ENCODE peak calls at places on chromosomes 16 and 17, in four cellular contexts. B is upper lobe of right lung, Z is germinal center, I is dermis microvascular lymphatic vessel endothelial cell. P is an unnamed sample.

GRCh38 chr17:61517843-61518606 is 65.8 kb downstream of the TBX4 start:
- DNase-seq in B (no peak), Z (no peak), I (no peak), P (no peak)

GRCh38 chr16:57191056-57191536 is 5.0 kb downstream of the RSPRY1 start:
- DNase-seq in B (no peak), Z (no peak), I (no peak), P (no peak)

GRCh38 chr17:7293131-7293557 is 1.3 kb downstream of the YBX2 start:
- DNase-seq in B (no peak), Z (no peak), I (no peak), P (no peak)

GRCh38 chr17:28937044-28937729 is 14.1 kb downstream of the PHF12 start:
- DNase-seq in B (no peak), Z (no peak), I (no peak), P (no peak)

GRCh38 chr16:75758215-75758614 is 31.9 kb upstream of the CPHXL start:
- DNase-seq in B (no peak), Z (no peak), I (no peak), P (no peak)

GRCh38 chr17:76524598-76525512 is 12.7 kb downstream of the CYGB start:
- DNase-seq in B (no peak), Z (no peak), I (no peak), P (no peak)

GRCh38 chr17:21246698-21247097 is 6.5 kb downstream of the NATD1 start:
- DNase-seq in B (no peak), Z (no peak), I (no peak), P (no peak)

GRCh38 chr17:58352843-58353719 is 1.1 kb upstream of the SUPT4H1 start:
- DNase-seq in B (peak), Z (peak), I (peak), P (no peak)

GRCh38 chr16:21650517-21650916 is 1.9 kb downstream of the IGSF6 start:
- DNase-seq in B (no peak), Z (no peak), I (no peak), P (no peak)

GRCh38 chr17:72387487-72387886 is 266.7 kb downstream of the SOX9 start:
- DNase-seq in B (no peak), Z (no peak), I (no peak), P (no peak)

GRCh38 chr16:13907431-13907830 is 12.5 kb upstream of the ERCC4 start:
- DNase-seq in B (no peak), Z (no peak), I (no peak), P (no peak)

GRCh38 chr16:28301154-28301553 is 8.8 kb downstream of the SBK1 start:
- DNase-seq in B (no peak), Z (no peak), I (no peak), P (no peak)

GRCh38 chr16:3112058-3112880 is at the start of gene ZNF205:
- DNase-seq in B (peak), Z (no peak), I (peak), P (no peak)

GRCh38 chr16:28522792-28523191 is 16.0 kb downstream of the NUPR1 start:
- DNase-seq in B (no peak), Z (no peak), I (no peak), P (no peak)

GRCh38 chr16:12067714-12068401 is 91.3 kb downstream of the SNX29 start:
- DNase-seq in B (peak), Z (peak), I (peak), P (no peak)

GRCh38 chr17:27423651-27424050 is 32.6 kb upstream of the KSR1 start:
- DNase-seq in B (no peak), Z (no peak), I (no peak), P (no peak)

GRCh38 chr17:17722081-17722905 is 41.0 kb downstream of the RAI1 start:
- DNase-seq in B (no peak), Z (no peak), I (no peak), P (no peak)

GRCh38 chr17:39579318-39580081 is 28.2 kb downstream of the NEUROD2 start:
- DNase-seq in B (no peak), Z (no peak), I (no peak), P (no peak)

GRCh38 chr16:66873685-66874055 is 6.6 kb upstream of the PDP2 start:
- DNase-seq in B (no peak), Z (no peak), I (no peak), P (no peak)

GRCh38 chr17:43314582-43314981 is 80.8 kb upstream of the RNU2-1 start:
- DNase-seq in B (no peak), Z (no peak), I (no peak), P (peak)